ENCODE peak calls at places on chromosomes 11 and 22, in six cellular contexts. U is breast epithelium, M is spleen, Q is H1, N is stomach, T is transverse colon. L is an unnamed sample.

GRCh38 chr22:45777046-45777851 is 105.6 kb downstream of the ATXN10 start:
- DNase-seq in U (no peak), M (no peak), Q (no peak), N (no peak), T (no peak), L (no peak)

GRCh38 chr11:16788141-16789060 is 50.0 kb downstream of the C11orf58 start:
- DNase-seq in U (no peak), M (peak), Q (peak), N (peak), T (peak), L (peak)

GRCh38 chr11:128684582-128685382 is 9.1 kb upstream of the FLI1 start:
- DNase-seq in U (no peak), M (peak), Q (peak), N (no peak), T (no peak), L (no peak)

GRCh38 chr11:61791737-61792309 is 576 bp downstream of the TMEM258 start:
- DNase-seq in U (peak), M (no peak), Q (no peak), N (peak), T (peak), L (no peak)

GRCh38 chr11:94802501-94802900 is 34.3 kb downstream of the AMOTL1 start:
- DNase-seq in U (no peak), M (no peak), Q (no peak), N (no peak), T (no peak), L (no peak)

GRCh38 chr22:50025993-50026392 is 13.4 kb upstream of the IL17REL start:
- DNase-seq in U (no peak), M (peak), Q (no peak), N (no peak), T (no peak), L (no peak)

GRCh38 chr11:36372101-36372767 is 76.1 kb downstream of the PRR5L start:
- DNase-seq in U (no peak), M (no peak), Q (no peak), N (no peak), T (no peak), L (no peak)

GRCh38 chr11:92380882-92381281 is 156.3 kb downstream of the FAT3 start:
- DNase-seq in U (no peak), M (no peak), Q (no peak), N (no peak), T (no peak), L (no peak)

GRCh38 chr11:123137496-123138270 is 57.4 kb downstream of the CLMP start:
- DNase-seq in U (no peak), M (peak), Q (peak), N (peak), T (peak), L (peak)

GRCh38 chr11:100932474-100933100 is 197.0 kb downstream of the PGR start:
- DNase-seq in U (no peak), M (no peak), Q (no peak), N (no peak), T (no peak), L (no peak)

GRCh38 chr11:69465236-69466000 is 16.0 kb upstream of the LINC01488 start:
- DNase-seq in U (no peak), M (peak), Q (no peak), N (no peak), T (peak), L (no peak)

GRCh38 chr11:79167510-79168188 is 273.2 kb downstream of the TENM4 start:
- DNase-seq in U (no peak), M (no peak), Q (no peak), N (no peak), T (no peak), L (no peak)

GRCh38 chr11:95508219-95508880 is 277.3 kb upstream of the SESN3 start:
- DNase-seq in U (no peak), M (no peak), Q (no peak), N (no peak), T (no peak), L (no peak)

GRCh38 chr11:88801484-88802123 is 264.2 kb downstream of the GRM5 start:
- DNase-seq in U (no peak), M (no peak), Q (no peak), N (no peak), T (no peak), L (no peak)

GRCh38 chr22:41009222-41009948 is 58.2 kb downstream of the RBX1 start:
- DNase-seq in U (no peak), M (no peak), Q (no peak), N (no peak), T (no peak), L (no peak)
- TF ChIP-seq POLR2AphosphoS5 in U (no peak), M (no peak), Q (no peak), N (no peak), T (no peak), L (no peak)

DNA sequence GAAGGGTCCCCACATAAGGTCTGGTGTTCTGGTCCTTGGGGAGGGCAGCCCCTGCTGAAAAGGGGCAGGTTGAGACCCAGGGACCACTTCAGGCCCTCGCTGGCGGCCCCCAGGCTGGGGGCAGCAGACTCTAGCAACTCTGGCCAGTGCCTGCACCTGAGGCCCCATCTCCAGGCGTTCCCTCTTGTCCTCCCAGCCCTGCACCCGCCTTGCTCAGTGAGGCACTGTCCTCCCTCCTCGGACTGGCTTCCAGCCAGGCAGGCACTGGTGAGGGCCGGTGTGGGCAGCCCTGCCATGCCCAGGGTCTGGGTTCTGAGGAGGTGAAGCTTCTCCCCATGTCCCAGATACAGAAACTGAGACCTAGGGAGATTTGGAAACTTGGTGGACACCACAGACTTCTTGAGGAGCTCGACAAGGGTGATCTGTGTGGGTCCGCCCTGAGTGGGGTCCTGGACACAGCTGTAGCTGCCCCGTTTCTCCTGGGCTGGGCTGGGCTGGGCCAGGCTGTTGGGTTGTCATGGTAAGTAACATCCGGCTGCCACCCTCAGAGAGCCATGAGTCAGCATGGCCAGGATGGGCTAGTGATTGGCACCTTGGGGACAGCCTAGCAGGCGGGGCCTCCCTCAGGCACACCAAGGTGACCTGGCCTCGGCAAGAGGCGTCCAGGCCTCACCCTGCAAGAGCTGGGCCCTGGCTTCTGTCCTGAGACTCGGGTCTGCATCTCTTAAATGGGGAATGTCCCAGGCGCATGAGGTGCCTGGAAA is 11.1 kb upstream of the PHLDA2 start:
- DNase-seq in U (peak), M (no peak), Q (no peak), N (peak), T (peak), L (no peak)
- TF ChIP-seq POLR2A in U (no peak), M (no peak), Q (no peak), N (no peak), T (peak), L (no peak)

GRCh38 chr11:72687326-72687725 is 13.1 kb upstream of the PDE2A start:
- DNase-seq in U (no peak), M (no peak), Q (no peak), N (no peak), T (no peak), L (no peak)

GRCh38 chr11:72688929-72689328 is 14.7 kb upstream of the PDE2A start:
- DNase-seq in U (no peak), M (no peak), Q (no peak), N (no peak), T (no peak), L (no peak)

GRCh38 chr11:72685560-72686480 is 11.6 kb upstream of the PDE2A start:
- DNase-seq in U (no peak), M (no peak), Q (no peak), N (no peak), T (peak), L (no peak)

GRCh38 chr11:72688486-72688885 is 14.3 kb upstream of the PDE2A start:
- DNase-seq in U (no peak), M (no peak), Q (no peak), N (no peak), T (no peak), L (no peak)

GRCh38 chr11:72686639-72687215 is 12.5 kb upstream of the PDE2A start:
- DNase-seq in U (no peak), M (no peak), Q (no peak), N (no peak), T (no peak), L (no peak)
- TF ChIP-seq POLR2AphosphoS5 in U (no peak), M (peak), Q (no peak), N (no peak), T (no peak), L (no peak)

GRCh38 chr11:64619811-64620285 is 28.8 kb downstream of the SLC22A12 start:
- DNase-seq in U (no peak), M (no peak), Q (no peak), N (no peak), T (peak), L (no peak)
- TF ChIP-seq POLR2A in U (no peak), M (no peak), Q (no peak), N (no peak), T (no peak), L (no peak)

GRCh38 chr22:38481871-38482332 is 14.0 kb downstream of the KDELR3 start:
- DNase-seq in U (peak), M (peak), Q (no peak), N (no peak), T (no peak), L (no peak)
- TF ChIP-seq POLR2AphosphoS5 in U (no peak), M (peak), Q (peak), N (no peak), T (no peak), L (peak)